ENCODE peak calls at places on chromosomes 6 and 20, in eight cellular contexts. One of them, this sample, is unnamed.

GRCh38 chr6:151576658-151577057 is 82.8 kb downstream of the CCDC170 start:
- DNase-seq in Calu3: no peak
- DNase-seq in stomach: no peak
- DNase-seq in CD8-positive, alpha-beta T cell: no peak
- DNase-seq in ascending aorta: no peak
- DNase-seq in heart right ventricle: no peak
- DNase-seq in right atrium auricular region: no peak
- DNase-seq in RWPE1: no peak
- DNase-seq in this sample: no peak

GRCh38 chr6:42083530-42083929 is 33.2 kb downstream of the TAF8 start:
- DNase-seq in heart right ventricle: no peak
- DNase-seq in right atrium auricular region: no peak
- DNase-seq in CD8-positive, alpha-beta T cell: no peak
- DNase-seq in stomach: no peak
- DNase-seq in ascending aorta: no peak
- DNase-seq in RWPE1: no peak
- DNase-seq in Calu3: no peak
- DNase-seq in this sample: no peak

GRCh38 chr6:12170351-12171079 is 119.6 kb upstream of the EDN1 start:
- DNase-seq in CD8-positive, alpha-beta T cell: no peak
- DNase-seq in heart right ventricle: no peak
- DNase-seq in right atrium auricular region: no peak
- DNase-seq in ascending aorta: no peak
- DNase-seq in RWPE1: no peak
- DNase-seq in Calu3: no peak
- DNase-seq in stomach: no peak
- DNase-seq in this sample: no peak

GRCh38 chr6:144217264-144217663 is 66.9 kb downstream of the STX11 start:
- DNase-seq in CD8-positive, alpha-beta T cell: no peak
- DNase-seq in RWPE1: no peak
- DNase-seq in stomach: no peak
- DNase-seq in right atrium auricular region: no peak
- DNase-seq in heart right ventricle: no peak
- DNase-seq in Calu3: no peak
- DNase-seq in ascending aorta: no peak
- DNase-seq in this sample: no peak

GRCh38 chr20:32244959-32245358 is 32.5 kb upstream of the KIF3B start:
- DNase-seq in right atrium auricular region: no peak
- DNase-seq in Calu3: no peak
- DNase-seq in ascending aorta: no peak
- DNase-seq in heart right ventricle: no peak
- DNase-seq in CD8-positive, alpha-beta T cell: no peak
- DNase-seq in RWPE1: no peak
- DNase-seq in stomach: no peak
- DNase-seq in this sample: no peak

GRCh38 chr6:125962900-125963497 is 6.4 kb downstream of the HINT3 start:
- DNase-seq in RWPE1: no peak
- DNase-seq in ascending aorta: no peak
- DNase-seq in right atrium auricular region: no peak
- DNase-seq in CD8-positive, alpha-beta T cell: no peak
- DNase-seq in heart right ventricle: no peak
- DNase-seq in stomach: no peak
- DNase-seq in Calu3: no peak
- DNase-seq in this sample: no peak

GRCh38 chr6:89494131-89494793 is 61.3 kb downstream of the ANKRD6 start:
- DNase-seq in Calu3: no peak
- DNase-seq in RWPE1: no peak
- DNase-seq in ascending aorta: no peak
- DNase-seq in stomach: no peak
- DNase-seq in right atrium auricular region: no peak
- DNase-seq in heart right ventricle: no peak
- DNase-seq in CD8-positive, alpha-beta T cell: no peak
- DNase-seq in this sample: no peak

GRCh38 chr6:69026243-69026642 is 391.2 kb downstream of the ADGRB3 start:
- DNase-seq in ascending aorta: no peak
- DNase-seq in heart right ventricle: no peak
- DNase-seq in RWPE1: no peak
- DNase-seq in stomach: no peak
- DNase-seq in right atrium auricular region: no peak
- DNase-seq in CD8-positive, alpha-beta T cell: no peak
- DNase-seq in Calu3: no peak
- DNase-seq in this sample: no peak

GRCh38 chr6:72286911-72287311 is 335.0 kb upstream of the KCNQ5 start:
- DNase-seq in stomach: no peak
- DNase-seq in ascending aorta: no peak
- DNase-seq in right atrium auricular region: no peak
- DNase-seq in RWPE1: peak; percentile 5
- DNase-seq in CD8-positive, alpha-beta T cell: no peak
- DNase-seq in Calu3: no peak
- DNase-seq in heart right ventricle: no peak
- DNase-seq in this sample: no peak

GRCh38 chr20:25355866-25356265 is 34.8 kb downstream of the ABHD12 start:
- DNase-seq in heart right ventricle: no peak
- DNase-seq in right atrium auricular region: no peak
- DNase-seq in stomach: no peak
- DNase-seq in CD8-positive, alpha-beta T cell: no peak
- DNase-seq in ascending aorta: no peak
- DNase-seq in Calu3: no peak
- DNase-seq in RWPE1: no peak
- DNase-seq in this sample: no peak

GRCh38 chr6:66568271-66568670 is 861.2 kb upstream of the EYS start:
- DNase-seq in ascending aorta: no peak
- DNase-seq in right atrium auricular region: no peak
- DNase-seq in RWPE1: no peak
- DNase-seq in CD8-positive, alpha-beta T cell: no peak
- DNase-seq in stomach: no peak
- DNase-seq in Calu3: no peak
- DNase-seq in heart right ventricle: no peak
- DNase-seq in this sample: no peak
- TF ChIP-seq CTCF in ascending aorta: no peak
- TF ChIP-seq CTCF in right atrium auricular region: no peak
- TF ChIP-seq CTCF in RWPE1: no peak
- TF ChIP-seq CTCF in CD8-positive, alpha-beta T cell: no peak
- TF ChIP-seq CTCF in stomach: no peak
- TF ChIP-seq CTCF in Calu3: no peak
- TF ChIP-seq CTCF in heart right ventricle: no peak
- TF ChIP-seq CTCF in this sample: no peak

GRCh38 chr6:22448311-22448711 is 121.1 kb upstream of the HDGFL1 start:
- DNase-seq in right atrium auricular region: no peak
- DNase-seq in heart right ventricle: no peak
- DNase-seq in Calu3: no peak
- DNase-seq in RWPE1: no peak
- DNase-seq in ascending aorta: no peak
- DNase-seq in stomach: no peak
- DNase-seq in CD8-positive, alpha-beta T cell: no peak
- DNase-seq in this sample: no peak
- TF ChIP-seq CTCF in right atrium auricular region: no peak
- TF ChIP-seq CTCF in heart right ventricle: no peak
- TF ChIP-seq CTCF in Calu3: no peak
- TF ChIP-seq CTCF in RWPE1: no peak
- TF ChIP-seq CTCF in ascending aorta: no peak
- TF ChIP-seq CTCF in stomach: no peak
- TF ChIP-seq CTCF in CD8-positive, alpha-beta T cell: no peak
- TF ChIP-seq CTCF in this sample: no peak

GRCh38 chr20:57329608-57330221 is at the start of gene SPO11:
- DNase-seq in CD8-positive, alpha-beta T cell: no peak
- DNase-seq in RWPE1: no peak
- DNase-seq in ascending aorta: no peak
- DNase-seq in heart right ventricle: no peak
- DNase-seq in right atrium auricular region: no peak
- DNase-seq in stomach: no peak
- DNase-seq in Calu3: no peak
- DNase-seq in this sample: no peak
- TF ChIP-seq CTCF in CD8-positive, alpha-beta T cell: no peak
- TF ChIP-seq CTCF in RWPE1: no peak
- TF ChIP-seq CTCF in ascending aorta: no peak
- TF ChIP-seq CTCF in heart right ventricle: peak; percentile 40
- TF ChIP-seq CTCF in right atrium auricular region: no peak
- TF ChIP-seq CTCF in stomach: no peak
- TF ChIP-seq CTCF in Calu3: no peak
- TF ChIP-seq CTCF in this sample: no peak

DNA sequence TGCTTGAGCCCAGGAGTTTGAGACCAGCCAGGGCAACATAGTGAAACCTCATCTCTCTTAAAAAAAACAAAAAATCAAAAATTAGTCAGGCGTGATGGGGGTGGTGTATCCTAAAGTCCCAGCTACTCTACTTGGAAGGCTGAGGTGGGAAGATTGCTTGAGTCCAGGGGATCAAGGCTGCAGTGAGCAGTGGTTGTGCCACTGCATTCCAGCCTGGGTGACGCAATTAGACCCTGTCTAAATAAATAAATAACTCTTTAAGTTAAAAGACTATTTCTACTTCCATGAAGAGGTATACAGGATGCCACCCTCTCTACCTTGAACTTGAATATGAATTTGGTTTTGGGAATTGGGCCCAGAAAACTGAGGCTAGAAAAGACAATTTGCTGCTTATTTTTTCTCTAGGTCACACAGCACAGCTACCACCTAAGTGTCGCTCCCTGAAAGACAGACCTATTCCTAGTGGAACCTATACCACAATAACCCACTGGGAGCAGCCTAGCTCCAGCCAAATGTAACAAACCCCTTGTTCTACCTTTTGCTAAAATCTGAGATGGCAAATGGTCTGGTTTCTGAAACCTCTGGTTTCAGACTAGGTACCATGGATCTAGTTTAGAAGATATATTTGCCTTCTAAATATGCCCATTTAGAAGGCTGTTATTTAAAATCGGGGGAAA is 35.2 kb downstream of the HMGCLL1 start:
- DNase-seq in RWPE1: no peak
- DNase-seq in right atrium auricular region: no peak
- DNase-seq in Calu3: no peak
- DNase-seq in ascending aorta: no peak
- DNase-seq in stomach: no peak
- DNase-seq in CD8-positive, alpha-beta T cell: no peak
- DNase-seq in heart right ventricle: no peak
- DNase-seq in this sample: no peak
- TF ChIP-seq CTCF in RWPE1: no peak
- TF ChIP-seq CTCF in right atrium auricular region: no peak
- TF ChIP-seq CTCF in Calu3: no peak
- TF ChIP-seq CTCF in ascending aorta: no peak
- TF ChIP-seq CTCF in stomach: no peak
- TF ChIP-seq CTCF in CD8-positive, alpha-beta T cell: no peak
- TF ChIP-seq CTCF in heart right ventricle: no peak
- TF ChIP-seq CTCF in this sample: no peak

DNA sequence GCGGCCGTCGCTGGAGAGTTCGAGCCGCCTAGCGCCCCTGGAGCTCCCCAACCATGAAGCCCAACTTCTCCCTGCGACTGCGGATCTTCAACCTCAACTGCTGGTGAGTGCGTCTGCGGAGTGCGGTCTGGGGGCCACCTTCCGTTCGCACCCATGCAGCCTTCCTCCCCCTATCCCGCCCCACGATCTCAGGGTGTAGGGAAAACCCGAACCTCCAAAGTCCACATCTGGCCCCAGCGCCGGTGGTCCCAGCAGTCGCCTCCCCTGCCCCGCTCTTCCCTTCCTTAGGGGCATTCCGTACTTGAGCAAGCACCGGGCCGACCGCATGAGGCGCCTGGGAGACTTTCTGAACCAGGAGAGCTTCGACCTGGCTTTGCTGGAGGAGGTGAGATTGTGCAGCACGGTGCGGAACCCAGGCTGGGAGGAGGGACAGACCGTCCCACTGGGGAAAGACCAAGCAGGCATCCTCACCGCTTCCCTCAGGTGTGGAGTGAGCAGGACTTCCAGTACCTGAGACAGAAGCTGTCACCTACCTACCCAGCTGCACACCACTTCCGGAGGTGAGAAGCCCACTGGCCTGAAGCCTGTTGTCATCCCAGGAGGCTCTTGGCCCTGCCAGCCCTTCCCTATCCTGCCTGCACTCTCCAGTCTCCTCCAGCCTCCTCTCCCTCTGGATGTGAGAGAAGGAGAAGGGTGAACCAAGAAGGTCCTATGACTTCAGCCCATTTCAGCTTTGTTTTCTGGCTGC is 719 bp downstream of the SMPD2 start:
- DNase-seq in CD8-positive, alpha-beta T cell: peak; percentile 51
- DNase-seq in stomach: peak; percentile 51
- DNase-seq in RWPE1: peak; percentile 28
- DNase-seq in heart right ventricle: peak; percentile 48
- DNase-seq in right atrium auricular region: no peak
- DNase-seq in ascending aorta: peak; percentile 72
- DNase-seq in Calu3: peak; percentile 69
- DNase-seq in this sample: no peak
- TF ChIP-seq CTCF in CD8-positive, alpha-beta T cell: no peak
- TF ChIP-seq CTCF in stomach: peak; percentile 16
- TF ChIP-seq CTCF in RWPE1: peak; percentile 41
- TF ChIP-seq CTCF in heart right ventricle: no peak
- TF ChIP-seq CTCF in right atrium auricular region: no peak
- TF ChIP-seq CTCF in ascending aorta: no peak
- TF ChIP-seq CTCF in Calu3: no peak
- TF ChIP-seq CTCF in this sample: no peak

DNA sequence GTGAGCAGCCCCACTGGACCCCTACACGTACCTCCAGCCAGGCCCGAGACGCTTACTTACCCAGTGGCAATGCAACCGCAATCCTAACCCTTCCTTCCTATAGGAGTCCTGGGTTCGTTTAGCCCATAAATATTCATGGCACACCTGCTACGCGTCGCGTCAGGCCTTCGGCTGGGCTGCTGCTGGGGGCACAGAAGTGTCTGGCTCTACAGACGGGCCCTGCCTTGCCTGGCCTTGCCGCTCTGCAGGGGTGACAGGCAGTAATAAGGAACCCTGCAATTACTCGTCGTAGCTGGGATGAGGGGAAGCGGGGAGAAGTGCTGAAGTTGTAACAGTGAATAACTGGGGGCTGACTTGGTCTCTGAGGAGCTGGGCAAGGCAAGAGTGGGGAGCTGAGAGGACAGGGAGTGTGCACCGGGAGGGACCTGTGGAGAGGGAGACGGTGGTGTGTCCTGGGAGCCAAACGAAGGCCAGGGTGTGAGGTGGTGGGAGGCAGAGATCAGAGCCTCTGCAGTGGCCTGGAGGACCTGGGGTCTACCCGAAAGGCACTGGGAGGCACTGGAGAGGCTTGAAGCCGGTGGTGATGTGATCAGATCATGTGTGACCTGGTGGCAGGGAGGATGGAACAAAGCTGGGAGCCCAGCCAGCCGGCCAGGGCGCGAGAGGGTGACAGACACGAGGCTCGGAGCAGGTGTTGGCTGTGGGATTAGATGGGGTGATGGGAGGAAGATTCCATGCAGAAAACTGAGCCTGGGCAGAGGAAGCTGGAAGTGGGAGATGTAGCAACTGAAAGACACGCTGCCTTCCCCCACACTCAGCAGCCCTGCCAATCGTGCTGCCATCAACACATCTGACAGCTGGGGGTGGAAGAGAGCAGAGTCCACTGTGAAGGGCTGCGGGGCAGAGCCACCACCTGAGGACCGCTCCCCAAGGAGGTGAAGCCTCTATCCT is 36.4 kb downstream of the PSMG4 start:
- DNase-seq in CD8-positive, alpha-beta T cell: no peak
- DNase-seq in right atrium auricular region: no peak
- DNase-seq in ascending aorta: no peak
- DNase-seq in RWPE1: no peak
- DNase-seq in Calu3: peak; percentile 6
- DNase-seq in heart right ventricle: no peak
- DNase-seq in stomach: no peak
- DNase-seq in this sample: no peak
- TF ChIP-seq CTCF in CD8-positive, alpha-beta T cell: no peak
- TF ChIP-seq CTCF in right atrium auricular region: no peak
- TF ChIP-seq CTCF in ascending aorta: no peak
- TF ChIP-seq CTCF in RWPE1: no peak
- TF ChIP-seq CTCF in Calu3: no peak
- TF ChIP-seq CTCF in heart right ventricle: peak; percentile 26
- TF ChIP-seq CTCF in stomach: no peak
- TF ChIP-seq CTCF in this sample: no peak

GRCh38 chr6:165854061-165854862 is 191.2 kb upstream of the PDE10A start:
- DNase-seq in stomach: no peak
- DNase-seq in CD8-positive, alpha-beta T cell: no peak
- DNase-seq in RWPE1: no peak
- DNase-seq in Calu3: no peak
- DNase-seq in right atrium auricular region: no peak
- DNase-seq in ascending aorta: no peak
- DNase-seq in heart right ventricle: no peak
- DNase-seq in this sample: no peak
- TF ChIP-seq CTCF in stomach: no peak
- TF ChIP-seq CTCF in CD8-positive, alpha-beta T cell: no peak
- TF ChIP-seq CTCF in RWPE1: no peak
- TF ChIP-seq CTCF in Calu3: no peak
- TF ChIP-seq CTCF in right atrium auricular region: no peak
- TF ChIP-seq CTCF in ascending aorta: no peak
- TF ChIP-seq CTCF in heart right ventricle: no peak
- TF ChIP-seq CTCF in this sample: no peak